ENCODE peak calls at places on chromosomes 16 and 17, in five cellular contexts. B is nucleus accumbens, O is AG20443, A is ELR, J is M059J. D is an unnamed sample.

GRCh38 chr17:27106982-27107360 is 186.9 kb upstream of the WSB1 start:
- DNase-seq in O (no peak), J (no peak), A (no peak), B (no peak), D (no peak)

GRCh38 chr16:81652798-81653505 is 126.1 kb upstream of the PLCG2 start:
- DNase-seq in B (no peak), A (no peak), O (no peak), J (no peak), D (no peak)

GRCh38 chr17:57898487-57899311 is 48.9 kb upstream of the MRPS23 start:
- DNase-seq in O (peak; percentile 88), A (no peak), B (peak; percentile 66), J (peak; percentile 80), D (peak; percentile 86)

GRCh38 chr17:17511971-17512858 is 16.0 kb upstream of the RASD1 start:
- DNase-seq in O (peak; percentile 95), A (peak; percentile 96), J (peak; percentile 99), B (no peak), D (no peak)

GRCh38 chr16:68539704-68540370 is 746 bp downstream of the ZFP90 start:
- DNase-seq in B (peak; percentile 18), O (no peak), A (peak; percentile 39), J (peak; percentile 28), D (no peak)

GRCh38 chr17:30203471-30203981 is 32.0 kb downstream of the SLC6A4 start:
- DNase-seq in A (no peak), O (no peak), B (no peak), J (no peak), D (no peak)

GRCh38 chr17:82304826-82305726 is 12.3 kb downstream of the CD7 start:
- DNase-seq in J (no peak), B (no peak), A (no peak), O (no peak), D (no peak)

GRCh38 chr17:44981221-44981968 is 13.3 kb upstream of the C1QL1 start:
- DNase-seq in B (no peak), A (peak; percentile 88), O (no peak), J (peak; percentile 89), D (no peak)

GRCh38 chr16:85211247-85211910 is 99.1 kb upstream of the CIBAR2 start:
- DNase-seq in B (no peak), J (peak; percentile 74), A (peak; percentile 68), O (peak; percentile 90), D (no peak)

GRCh38 chr16:49492090-49492801 is 118.6 kb downstream of the C16orf78 start:
- DNase-seq in J (no peak), B (peak; percentile 16), O (peak; percentile 79), A (no peak), D (peak; percentile 72)

GRCh38 chr17:66941773-66942452 is 22.6 kb upstream of the CACNG4 start:
- DNase-seq in O (no peak), J (no peak), B (no peak), A (no peak), D (peak; percentile 48)

GRCh38 chr17:81057079-81057730 is 22.3 kb downstream of the BAIAP2 start:
- DNase-seq in O (no peak), A (no peak), B (no peak), J (no peak), D (peak; percentile 91)

GRCh38 chr17:80939151-80940145 is 52.2 kb upstream of the CHMP6 start:
- DNase-seq in A (no peak), O (no peak), J (no peak), B (no peak), D (peak; percentile 29)

GRCh38 chr17:74295625-74296547 is 21.9 kb downstream of the DNAI2 start:
- DNase-seq in B (no peak), J (peak; percentile 30), A (no peak), O (no peak), D (no peak)

GRCh38 chr16:67212766-67213165 is 13.8 kb downstream of the ELMO3 start:
- DNase-seq in J (peak; percentile 73), A (peak; percentile 58), O (no peak), B (no peak), D (no peak)

GRCh38 chr17:77728022-77728671 is 230.4 kb upstream of the TNRC6C start:
- DNase-seq in B (no peak), A (peak; percentile 6), O (no peak), J (no peak), D (no peak)

GRCh38 chr16:69176033-69176780 is 10.8 kb upstream of the SNTB2 start:
- DNase-seq in A (peak; percentile 67), B (no peak), J (peak; percentile 85), O (peak; percentile 59), D (no peak)

GRCh38 chr17:20206591-20206990 is 197.4 kb downstream of the SPECC1 start:
- DNase-seq in O (peak; percentile 34), B (no peak), J (peak; percentile 84), A (peak; percentile 88), D (no peak)

GRCh38 chr17:77425791-77426641 is 285.2 kb downstream of the SEC14L1 start:
- DNase-seq in B (no peak), A (peak; percentile 92), O (peak; percentile 53), J (peak; percentile 89), D (no peak)

GRCh38 chr16:11669380-11670146 is 1.3 kb downstream of the SNN start:
- DNase-seq in B (peak; percentile 32), O (peak; percentile 50), J (peak; percentile 34), A (peak; percentile 45), D (no peak)

GRCh38 chr16:49348408-49349176 is 25.0 kb upstream of the C16orf78 start:
- DNase-seq in O (no peak), A (no peak), J (peak; percentile 52), B (no peak), D (no peak)

GRCh38 chr17:48439875-48440505 is 10.0 kb upstream of the SKAP1 start:
- DNase-seq in B (no peak), O (no peak), A (no peak), J (no peak), D (no peak)

GRCh38 chr16:79547085-79547484 is 53.5 kb downstream of the MAF start:
- DNase-seq in A (no peak), B (no peak), J (no peak), O (no peak), D (no peak)

GRCh38 chr17:57413848-57414651 is 157.7 kb downstream of the MSI2 start:
- DNase-seq in O (no peak), A (no peak), J (no peak), B (no peak), D (no peak)

GRCh38 chr17:17540935-17541639 is 44.9 kb upstream of the RASD1 start:
- DNase-seq in J (no peak), B (no peak), O (no peak), A (no peak), D (no peak)

GRCh38 chr17:57422574-57423164 is 166.3 kb downstream of the MSI2 start:
- DNase-seq in A (peak; percentile 69), B (no peak), O (peak; percentile 79), J (peak; percentile 89), D (no peak)

GRCh38 chr17:4305224-4305623 is 41.4 kb upstream of the ANKFY1 start:
- DNase-seq in J (no peak), A (no peak), O (no peak), B (no peak), D (no peak)

GRCh38 chr17:74842599-74843351 is 16.9 kb downstream of the GRIN2C start:
- DNase-seq in J (peak; percentile 69), B (peak; percentile 78), A (peak; percentile 76), O (peak; percentile 95), D (peak; percentile 92)

GRCh38 chr17:36730095-36730808 is 128.9 kb downstream of the MRM1 start:
- DNase-seq in B (no peak), A (no peak), O (no peak), J (no peak), D (no peak)

GRCh38 chr16:50671644-50672260 is 9.4 kb downstream of the SNX20 start:
- DNase-seq in A (peak; percentile 63), J (no peak), B (no peak), O (no peak), D (no peak)

GRCh38 chr17:73420897-73421296 is 109.1 kb upstream of the CDC42EP4 start:
- DNase-seq in A (peak; percentile 88), B (no peak), O (peak; percentile 42), J (peak; percentile 94), D (no peak)

GRCh38 chr16:1723450-1724147 is 17.6 kb downstream of the MAPK8IP3 start:
- DNase-seq in B (peak; percentile 29), O (peak; percentile 74), A (peak; percentile 62), J (peak; percentile 51), D (no peak)

GRCh38 chr16:68061396-68061795 is 23.8 kb upstream of the NFATC3 start:
- DNase-seq in A (no peak), O (no peak), J (no peak), B (no peak), D (no peak)

GRCh38 chr17:18158022-18158600 is 25.5 kb upstream of the ALKBH5 start:
- DNase-seq in O (peak; percentile 91), A (peak; percentile 87), J (no peak), B (no peak), D (peak; percentile 99)

GRCh38 chr17:15143524-15143923 is 121.6 kb downstream of the PMP22 start:
- DNase-seq in O (no peak), B (no peak), A (no peak), J (no peak), D (no peak)

GRCh38 chr16:19748389-19749110 is 30.5 kb downstream of the IQCK start:
- DNase-seq in J (no peak), O (no peak), A (no peak), B (no peak), D (no peak)

GRCh38 chr17:1040216-1040600 is 43.3 kb downstream of the TIMM22 start:
- DNase-seq in J (no peak), A (no peak), B (peak; percentile 23), O (no peak), D (no peak)